ENCODE peak calls at places on chromosomes 2 and 18, in seven cellular contexts. One of them, this sample, is unnamed.
A peak's percentile ranks its signal among the peaks of the same experiment; 100 is the strongest.

GRCh38 chr2:134664051-134664450 is 54.7 kb downstream of the TMEM163 start:
- DNase-seq in stomach: no peak
- DNase-seq in effector memory CD4-positive, alpha-beta T cell: no peak
- DNase-seq in heart left ventricle: no peak
- DNase-seq in A549: no peak
- DNase-seq in brain microvascular endothelial cell: no peak
- DNase-seq in DND-41: no peak
- DNase-seq in this sample: no peak

GRCh38 chr2:212607080-212607479 is 68.5 kb upstream of the ERBB4 start:
- DNase-seq in A549: no peak
- DNase-seq in effector memory CD4-positive, alpha-beta T cell: no peak
- DNase-seq in DND-41: no peak
- DNase-seq in heart left ventricle: no peak
- DNase-seq in brain microvascular endothelial cell: no peak
- DNase-seq in stomach: no peak
- DNase-seq in this sample: no peak

GRCh38 chr2:145752091-145752806 is 1232.3 kb upstream of the ZEB2 start:
- DNase-seq in A549: peak; percentile 64
- DNase-seq in heart left ventricle: no peak
- DNase-seq in brain microvascular endothelial cell: peak; percentile 70
- DNase-seq in DND-41: no peak
- DNase-seq in effector memory CD4-positive, alpha-beta T cell: no peak
- DNase-seq in stomach: no peak
- DNase-seq in this sample: no peak

GRCh38 chr2:154692927-154693326 is 5.6 kb upstream of the KCNJ3 start:
- DNase-seq in heart left ventricle: no peak
- DNase-seq in A549: no peak
- DNase-seq in brain microvascular endothelial cell: no peak
- DNase-seq in stomach: no peak
- DNase-seq in effector memory CD4-positive, alpha-beta T cell: no peak
- DNase-seq in DND-41: no peak
- DNase-seq in this sample: no peak

GRCh38 chr2:58923869-58924268 is 682.7 kb upstream of the FANCL start:
- DNase-seq in stomach: no peak
- DNase-seq in heart left ventricle: no peak
- DNase-seq in DND-41: no peak
- DNase-seq in brain microvascular endothelial cell: peak; percentile 89
- DNase-seq in effector memory CD4-positive, alpha-beta T cell: no peak
- DNase-seq in A549: peak; percentile 32
- DNase-seq in this sample: no peak

GRCh38 chr2:99715956-99716355 is 226.1 kb upstream of the REV1 start:
- DNase-seq in heart left ventricle: no peak
- DNase-seq in A549: no peak
- DNase-seq in brain microvascular endothelial cell: no peak
- DNase-seq in stomach: no peak
- DNase-seq in effector memory CD4-positive, alpha-beta T cell: no peak
- DNase-seq in DND-41: no peak
- DNase-seq in this sample: no peak

GRCh38 chr2:212032032-212032431 is 506.6 kb downstream of the ERBB4 start:
- DNase-seq in brain microvascular endothelial cell: peak; percentile 77
- DNase-seq in DND-41: no peak
- DNase-seq in A549: no peak
- DNase-seq in heart left ventricle: no peak
- DNase-seq in stomach: no peak
- DNase-seq in effector memory CD4-positive, alpha-beta T cell: no peak
- DNase-seq in this sample: no peak

GRCh38 chr2:112198780-112199179 is 56.1 kb downstream of the ZC3H8 start:
- DNase-seq in brain microvascular endothelial cell: no peak
- DNase-seq in heart left ventricle: no peak
- DNase-seq in effector memory CD4-positive, alpha-beta T cell: no peak
- DNase-seq in DND-41: no peak
- DNase-seq in stomach: no peak
- DNase-seq in A549: no peak
- DNase-seq in this sample: no peak

GRCh38 chr18:21000667-21001066 is 110.9 kb downstream of the ROCK1 start:
- DNase-seq in brain microvascular endothelial cell: no peak
- DNase-seq in effector memory CD4-positive, alpha-beta T cell: no peak
- DNase-seq in stomach: no peak
- DNase-seq in DND-41: no peak
- DNase-seq in heart left ventricle: no peak
- DNase-seq in A549: no peak
- DNase-seq in this sample: no peak

GRCh38 chr18:42792731-42793130 is 322.8 kb downstream of the RIT2 start:
- DNase-seq in heart left ventricle: no peak
- DNase-seq in effector memory CD4-positive, alpha-beta T cell: no peak
- DNase-seq in DND-41: no peak
- DNase-seq in brain microvascular endothelial cell: peak; percentile 1
- DNase-seq in A549: no peak
- DNase-seq in stomach: no peak
- DNase-seq in this sample: no peak

GRCh38 chr2:206615417-206616089 is 26.7 kb upstream of the FAM237A start:
- DNase-seq in heart left ventricle: no peak
- DNase-seq in DND-41: no peak
- DNase-seq in A549: peak; percentile 29
- DNase-seq in brain microvascular endothelial cell: no peak
- DNase-seq in stomach: no peak
- DNase-seq in effector memory CD4-positive, alpha-beta T cell: no peak
- DNase-seq in this sample: no peak
- H3K27ac ChIP-seq in heart left ventricle: peak overlapping the region; percentile 49
- H3K27ac ChIP-seq in DND-41: no peak overlapping the region
- H3K27ac ChIP-seq in A549: peak overlapping the region; percentile 17
- H3K27ac ChIP-seq in brain microvascular endothelial cell: no peak overlapping the region
- H3K27ac ChIP-seq in stomach: no peak overlapping the region
- H3K27ac ChIP-seq in effector memory CD4-positive, alpha-beta T cell: no peak overlapping the region
- H3K27ac ChIP-seq in this sample: no peak overlapping the region

DNA sequence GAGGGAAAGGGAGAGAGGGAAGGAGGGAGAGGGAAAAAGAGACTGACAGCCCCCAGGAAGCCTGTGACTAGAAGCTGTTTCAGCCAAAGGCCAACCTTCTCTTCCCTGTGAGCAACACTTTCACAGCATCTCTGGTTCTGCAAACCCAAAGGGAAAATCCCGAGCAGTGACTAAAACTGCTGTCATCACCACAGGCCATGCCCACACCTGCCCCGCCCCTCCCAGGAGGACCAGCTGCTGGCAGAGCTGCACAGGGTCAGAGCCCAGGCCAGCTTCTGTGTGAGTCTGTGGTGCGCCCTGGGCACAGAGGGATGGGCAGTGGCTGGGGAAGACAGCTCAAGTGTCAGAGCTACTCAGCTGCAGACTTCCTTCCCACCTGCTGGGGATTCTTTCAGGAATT is 64.9 kb upstream of the OTOS start:
- DNase-seq in effector memory CD4-positive, alpha-beta T cell: no peak
- DNase-seq in stomach: no peak
- DNase-seq in DND-41: no peak
- DNase-seq in A549: peak; percentile 45
- DNase-seq in brain microvascular endothelial cell: peak; percentile 59
- DNase-seq in heart left ventricle: no peak
- DNase-seq in this sample: no peak
- H3K27ac ChIP-seq in effector memory CD4-positive, alpha-beta T cell: no peak overlapping the region
- H3K27ac ChIP-seq in stomach: no peak overlapping the region
- H3K27ac ChIP-seq in DND-41: no peak overlapping the region
- H3K27ac ChIP-seq in A549: no peak overlapping the region
- H3K27ac ChIP-seq in brain microvascular endothelial cell: no peak overlapping the region
- H3K27ac ChIP-seq in heart left ventricle: no peak overlapping the region
- H3K27ac ChIP-seq in this sample: no peak overlapping the region

GRCh38 chr2:85131116-85131515 is 2.1 kb upstream of the TCF7L1 start:
- DNase-seq in brain microvascular endothelial cell: no peak
- DNase-seq in heart left ventricle: no peak
- DNase-seq in A549: peak; percentile 54
- DNase-seq in stomach: no peak
- DNase-seq in effector memory CD4-positive, alpha-beta T cell: no peak
- DNase-seq in DND-41: no peak
- DNase-seq in this sample: peak; percentile 22
- H3K27ac ChIP-seq in brain microvascular endothelial cell: no peak overlapping the region
- H3K27ac ChIP-seq in heart left ventricle: no peak overlapping the region
- H3K27ac ChIP-seq in A549: no peak overlapping the region
- H3K27ac ChIP-seq in stomach: no peak overlapping the region
- H3K27ac ChIP-seq in effector memory CD4-positive, alpha-beta T cell: no peak overlapping the region
- H3K27ac ChIP-seq in DND-41: no peak overlapping the region
- H3K27ac ChIP-seq in this sample: no peak overlapping the region

DNA sequence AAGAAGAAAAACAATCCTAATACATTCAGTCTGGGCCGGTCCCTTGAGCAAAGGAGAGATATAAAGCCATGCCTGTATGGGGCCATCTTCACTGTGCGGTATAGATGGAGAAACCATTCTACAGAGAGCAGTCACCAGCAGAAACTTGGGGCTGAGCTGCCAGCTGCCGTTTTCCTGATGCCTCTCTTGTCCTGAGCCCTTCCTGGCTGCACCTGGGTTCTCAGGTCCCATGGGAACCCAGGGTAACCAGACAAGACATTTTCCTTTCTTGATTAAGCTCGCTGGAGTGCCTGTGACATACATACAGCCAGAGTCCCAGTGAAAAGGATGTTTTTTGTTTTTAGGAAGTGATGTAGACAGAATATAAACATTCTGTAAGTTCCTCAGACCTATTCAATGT is 5.3 kb upstream of the METTL21A start:
- DNase-seq in stomach: no peak
- DNase-seq in heart left ventricle: no peak
- DNase-seq in DND-41: no peak
- DNase-seq in A549: no peak
- DNase-seq in effector memory CD4-positive, alpha-beta T cell: no peak
- DNase-seq in brain microvascular endothelial cell: no peak
- DNase-seq in this sample: no peak
- H3K27ac ChIP-seq in stomach: no peak overlapping the region
- H3K27ac ChIP-seq in heart left ventricle: no peak overlapping the region
- H3K27ac ChIP-seq in DND-41: no peak overlapping the region
- H3K27ac ChIP-seq in A549: peak overlapping the region; percentile 20
- H3K27ac ChIP-seq in effector memory CD4-positive, alpha-beta T cell: no peak overlapping the region
- H3K27ac ChIP-seq in brain microvascular endothelial cell: no peak overlapping the region
- H3K27ac ChIP-seq in this sample: no peak overlapping the region

GRCh38 chr18:33934258-33934657 is 290.5 kb downstream of the NOL4 start:
- DNase-seq in stomach: no peak
- DNase-seq in DND-41: no peak
- DNase-seq in A549: no peak
- DNase-seq in brain microvascular endothelial cell: no peak
- DNase-seq in heart left ventricle: no peak
- DNase-seq in effector memory CD4-positive, alpha-beta T cell: no peak
- DNase-seq in this sample: no peak

DNA sequence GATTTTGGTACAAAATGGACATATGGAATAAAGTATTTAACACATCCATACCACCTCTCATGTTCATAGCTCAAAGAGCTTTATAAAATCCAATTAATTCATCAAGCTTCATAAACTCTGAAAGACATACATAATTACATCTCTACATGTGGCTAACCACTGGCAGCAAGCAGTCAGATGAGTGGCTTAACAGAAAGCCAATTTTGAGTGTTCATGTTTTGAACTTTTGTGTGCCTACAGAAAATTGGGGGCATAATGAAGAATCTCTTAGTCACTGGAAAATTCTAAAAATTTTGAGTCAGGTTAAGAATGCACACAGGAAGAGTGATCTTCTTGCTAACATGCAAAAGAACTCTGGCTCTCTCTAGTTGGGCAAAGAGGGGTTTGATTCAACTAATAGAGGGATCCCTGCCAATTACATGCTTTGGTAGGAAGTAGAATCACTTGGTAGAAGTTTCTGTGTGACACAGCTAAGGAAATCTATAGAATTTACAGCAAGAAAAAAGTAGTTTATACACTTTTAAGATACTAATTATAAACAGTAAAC is 287.4 kb downstream of the NOL4 start:
- DNase-seq in A549: no peak
- DNase-seq in DND-41: no peak
- DNase-seq in stomach: no peak
- DNase-seq in effector memory CD4-positive, alpha-beta T cell: no peak
- DNase-seq in brain microvascular endothelial cell: no peak
- DNase-seq in heart left ventricle: no peak
- DNase-seq in this sample: no peak
- H3K27ac ChIP-seq in A549: no peak overlapping the region
- H3K27ac ChIP-seq in DND-41: no peak overlapping the region
- H3K27ac ChIP-seq in stomach: no peak overlapping the region
- H3K27ac ChIP-seq in effector memory CD4-positive, alpha-beta T cell: no peak overlapping the region
- H3K27ac ChIP-seq in brain microvascular endothelial cell: no peak overlapping the region
- H3K27ac ChIP-seq in heart left ventricle: no peak overlapping the region
- H3K27ac ChIP-seq in this sample: no peak overlapping the region

GRCh38 chr2:71467180-71467815 is 13.9 kb downstream of the DYSF start:
- DNase-seq in DND-41: no peak
- DNase-seq in brain microvascular endothelial cell: no peak
- DNase-seq in effector memory CD4-positive, alpha-beta T cell: no peak
- DNase-seq in heart left ventricle: no peak
- DNase-seq in A549: no peak
- DNase-seq in stomach: no peak
- DNase-seq in this sample: no peak

GRCh38 chr2:71472019-71472418 is 18.7 kb downstream of the DYSF start:
- DNase-seq in brain microvascular endothelial cell: no peak
- DNase-seq in stomach: no peak
- DNase-seq in A549: no peak
- DNase-seq in DND-41: no peak
- DNase-seq in heart left ventricle: no peak
- DNase-seq in effector memory CD4-positive, alpha-beta T cell: no peak
- DNase-seq in this sample: no peak

GRCh38 chr2:71468279-71469015 is 15.1 kb downstream of the DYSF start:
- DNase-seq in effector memory CD4-positive, alpha-beta T cell: no peak
- DNase-seq in DND-41: no peak
- DNase-seq in brain microvascular endothelial cell: no peak
- DNase-seq in stomach: no peak
- DNase-seq in A549: no peak
- DNase-seq in heart left ventricle: no peak
- DNase-seq in this sample: no peak

GRCh38 chr2:71471276-71471675 is 17.9 kb downstream of the DYSF start:
- DNase-seq in A549: no peak
- DNase-seq in effector memory CD4-positive, alpha-beta T cell: no peak
- DNase-seq in brain microvascular endothelial cell: peak; percentile 90
- DNase-seq in DND-41: no peak
- DNase-seq in heart left ventricle: no peak
- DNase-seq in stomach: no peak
- DNase-seq in this sample: no peak

GRCh38 chr2:71469403-71470398 is 16.3 kb downstream of the DYSF start:
- DNase-seq in DND-41: no peak
- DNase-seq in brain microvascular endothelial cell: no peak
- DNase-seq in effector memory CD4-positive, alpha-beta T cell: no peak
- DNase-seq in stomach: no peak
- DNase-seq in A549: no peak
- DNase-seq in heart left ventricle: peak; percentile 49
- DNase-seq in this sample: no peak
- H3K27ac ChIP-seq in DND-41: no peak overlapping the region
- H3K27ac ChIP-seq in brain microvascular endothelial cell: no peak overlapping the region
- H3K27ac ChIP-seq in effector memory CD4-positive, alpha-beta T cell: no peak overlapping the region
- H3K27ac ChIP-seq in stomach: no peak overlapping the region
- H3K27ac ChIP-seq in A549: no peak overlapping the region
- H3K27ac ChIP-seq in heart left ventricle: peak overlapping the region; percentile 70
- H3K27ac ChIP-seq in this sample: no peak overlapping the region

This sample was measured in CD4-positive, CD25-positive, alpha-beta regulatory T cell.